ENCODE peak calls at places on chromosomes 7 and 10, in seven cellular contexts. One of them, this sample, is unnamed.

GRCh38 chr7:28125381-28126046 is 55.1 kb downstream of the JAZF1 start:
- DNase-seq in substantia nigra: no peak
- DNase-seq in AG08395: peak
- DNase-seq in RWPE1: no peak
- DNase-seq in stimulated activated CD8-positive, alpha-beta memory T cell treated with anti-CD3 and anti-CD28 coated beads, Interleukin-4, amount 100 ng/mL, for 1 hour: no peak
- DNase-seq in frontal cortex: no peak
- DNase-seq in iPS DF 19.7: no peak
- DNase-seq in this sample: no peak

GRCh38 chr10:102511562-102512274 is 7.9 kb downstream of the SUFU start:
- DNase-seq in substantia nigra: no peak
- DNase-seq in RWPE1: no peak
- DNase-seq in AG08395: no peak
- DNase-seq in iPS DF 19.7: no peak
- DNase-seq in frontal cortex: no peak
- DNase-seq in stimulated activated CD8-positive, alpha-beta memory T cell treated with anti-CD3 and anti-CD28 coated beads, Interleukin-4, amount 100 ng/mL, for 1 hour: no peak
- DNase-seq in this sample: no peak

GRCh38 chr10:132827861-132828539 is 42.1 kb upstream of the NKX6-2 start:
- DNase-seq in substantia nigra: no peak
- DNase-seq in frontal cortex: no peak
- DNase-seq in stimulated activated CD8-positive, alpha-beta memory T cell treated with anti-CD3 and anti-CD28 coated beads, Interleukin-4, amount 100 ng/mL, for 1 hour: no peak
- DNase-seq in AG08395: no peak
- DNase-seq in RWPE1: no peak
- DNase-seq in iPS DF 19.7: no peak
- DNase-seq in this sample: no peak

GRCh38 chr10:5434017-5434753 is 21.8 kb downstream of the NET1 start:
- DNase-seq in frontal cortex: no peak
- DNase-seq in AG08395: peak
- DNase-seq in RWPE1: no peak
- DNase-seq in stimulated activated CD8-positive, alpha-beta memory T cell treated with anti-CD3 and anti-CD28 coated beads, Interleukin-4, amount 100 ng/mL, for 1 hour: no peak
- DNase-seq in iPS DF 19.7: no peak
- DNase-seq in substantia nigra: no peak
- DNase-seq in this sample: no peak

GRCh38 chr10:103851261-103851660 is 4.1 kb downstream of the SH3PXD2A start:
- DNase-seq in frontal cortex: no peak
- DNase-seq in AG08395: no peak
- DNase-seq in RWPE1: no peak
- DNase-seq in iPS DF 19.7: no peak
- DNase-seq in stimulated activated CD8-positive, alpha-beta memory T cell treated with anti-CD3 and anti-CD28 coated beads, Interleukin-4, amount 100 ng/mL, for 1 hour: no peak
- DNase-seq in substantia nigra: no peak
- DNase-seq in this sample: no peak

GRCh38 chr7:27633062-27633461 is 29.6 kb downstream of the HIBADH start:
- DNase-seq in substantia nigra: no peak
- DNase-seq in AG08395: no peak
- DNase-seq in frontal cortex: no peak
- DNase-seq in RWPE1: no peak
- DNase-seq in iPS DF 19.7: no peak
- DNase-seq in stimulated activated CD8-positive, alpha-beta memory T cell treated with anti-CD3 and anti-CD28 coated beads, Interleukin-4, amount 100 ng/mL, for 1 hour: no peak
- DNase-seq in this sample: no peak

GRCh38 chr10:126563361-126563760 is 107.1 kb downstream of the C10orf90 start:
- DNase-seq in frontal cortex: no peak
- DNase-seq in stimulated activated CD8-positive, alpha-beta memory T cell treated with anti-CD3 and anti-CD28 coated beads, Interleukin-4, amount 100 ng/mL, for 1 hour: no peak
- DNase-seq in RWPE1: no peak
- DNase-seq in AG08395: no peak
- DNase-seq in substantia nigra: no peak
- DNase-seq in iPS DF 19.7: no peak
- DNase-seq in this sample: no peak

GRCh38 chr7:153386581-153386980 is 627.0 kb downstream of the ACTR3B start:
- DNase-seq in RWPE1: no peak
- DNase-seq in iPS DF 19.7: no peak
- DNase-seq in substantia nigra: no peak
- DNase-seq in AG08395: no peak
- DNase-seq in stimulated activated CD8-positive, alpha-beta memory T cell treated with anti-CD3 and anti-CD28 coated beads, Interleukin-4, amount 100 ng/mL, for 1 hour: no peak
- DNase-seq in frontal cortex: no peak
- DNase-seq in this sample: no peak

GRCh38 chr7:101833799-101834198 is 16.4 kb downstream of the CUX1 start:
- DNase-seq in stimulated activated CD8-positive, alpha-beta memory T cell treated with anti-CD3 and anti-CD28 coated beads, Interleukin-4, amount 100 ng/mL, for 1 hour: no peak
- DNase-seq in substantia nigra: no peak
- DNase-seq in iPS DF 19.7: no peak
- DNase-seq in RWPE1: no peak
- DNase-seq in AG08395: no peak
- DNase-seq in frontal cortex: no peak
- DNase-seq in this sample: no peak

GRCh38 chr7:70739646-70740045 is 392.3 kb upstream of the GALNT17 start:
- DNase-seq in RWPE1: no peak
- DNase-seq in iPS DF 19.7: no peak
- DNase-seq in AG08395: no peak
- DNase-seq in stimulated activated CD8-positive, alpha-beta memory T cell treated with anti-CD3 and anti-CD28 coated beads, Interleukin-4, amount 100 ng/mL, for 1 hour: no peak
- DNase-seq in frontal cortex: no peak
- DNase-seq in substantia nigra: no peak
- DNase-seq in this sample: no peak

GRCh38 chr10:75887369-75887768 is 455.9 kb downstream of the LRMDA start:
- DNase-seq in stimulated activated CD8-positive, alpha-beta memory T cell treated with anti-CD3 and anti-CD28 coated beads, Interleukin-4, amount 100 ng/mL, for 1 hour: no peak
- DNase-seq in AG08395: no peak
- DNase-seq in iPS DF 19.7: no peak
- DNase-seq in substantia nigra: no peak
- DNase-seq in frontal cortex: no peak
- DNase-seq in RWPE1: no peak
- DNase-seq in this sample: no peak

GRCh38 chr10:511849-512191 is 177.6 kb downstream of the DIP2C start:
- DNase-seq in AG08395: no peak
- DNase-seq in substantia nigra: no peak
- DNase-seq in frontal cortex: no peak
- DNase-seq in iPS DF 19.7: no peak
- DNase-seq in stimulated activated CD8-positive, alpha-beta memory T cell treated with anti-CD3 and anti-CD28 coated beads, Interleukin-4, amount 100 ng/mL, for 1 hour: no peak
- DNase-seq in RWPE1: no peak
- DNase-seq in this sample: no peak

GRCh38 chr10:63384675-63385074 is 81.1 kb downstream of the JMJD1C start:
- DNase-seq in iPS DF 19.7: no peak
- DNase-seq in frontal cortex: no peak
- DNase-seq in stimulated activated CD8-positive, alpha-beta memory T cell treated with anti-CD3 and anti-CD28 coated beads, Interleukin-4, amount 100 ng/mL, for 1 hour: no peak
- DNase-seq in RWPE1: no peak
- DNase-seq in substantia nigra: no peak
- DNase-seq in AG08395: no peak
- DNase-seq in this sample: no peak

GRCh38 chr10:12974845-12975199 is 26.7 kb downstream of the CCDC3 start:
- DNase-seq in stimulated activated CD8-positive, alpha-beta memory T cell treated with anti-CD3 and anti-CD28 coated beads, Interleukin-4, amount 100 ng/mL, for 1 hour: no peak
- DNase-seq in RWPE1: no peak
- DNase-seq in substantia nigra: no peak
- DNase-seq in AG08395: no peak
- DNase-seq in frontal cortex: no peak
- DNase-seq in iPS DF 19.7: no peak
- DNase-seq in this sample: no peak

GRCh38 chr7:27152816-27153486 is 568 bp upstream of the HOXA3 start:
- DNase-seq in iPS DF 19.7: no peak
- DNase-seq in AG08395: no peak
- DNase-seq in RWPE1: no peak
- DNase-seq in stimulated activated CD8-positive, alpha-beta memory T cell treated with anti-CD3 and anti-CD28 coated beads, Interleukin-4, amount 100 ng/mL, for 1 hour: no peak
- DNase-seq in substantia nigra: no peak
- DNase-seq in frontal cortex: no peak
- DNase-seq in this sample: no peak

This sample was measured in epithelial cell of proximal tubule.